ENCODE peak calls at places on chromosomes 13 and 19, in six cellular contexts. J is IMR-90, T is trophoblast cell, C is H1, F is neuronal stem cell, P is mesenchymal stem cell. L is an unnamed sample.

GRCh38 chr13:23468811-23469210 is 35.3 kb upstream of the SACS start:
- DNase-seq in F (no peak), C (no peak), J (no peak), T (peak; percentile 92), P (no peak), L (no peak)

GRCh38 chr19:40144947-40145748 is 46.1 kb upstream of the MAP3K10 start:
- DNase-seq in F (no peak), T (no peak), P (no peak), J (no peak), C (no peak), L (no peak)

GRCh38 chr19:3468211-3468610 is 12.1 kb downstream of the SMIM24 start:
- DNase-seq in F (no peak), J (no peak), P (no peak), C (no peak), T (no peak), L (no peak)

GRCh38 chr13:110524484-110525254 is 36.9 kb downstream of the RAB20 start:
- DNase-seq in J (no peak), F (no peak), P (no peak), T (no peak), C (no peak), L (no peak)

GRCh38 chr19:38273499-38273898 is 9.1 kb downstream of the SPINT2 start:
- DNase-seq in J (no peak), T (no peak), P (no peak), C (no peak), F (no peak), L (no peak)

GRCh38 chr13:75353786-75354193 is 128.2 kb downstream of the TBC1D4 start:
- DNase-seq in J (peak; percentile 39), T (no peak), P (no peak), F (no peak), C (no peak), L (no peak)

GRCh38 chr13:45873491-45874360 is 22.2 kb upstream of the SIAH3 start:
- DNase-seq in F (no peak), C (no peak), J (no peak), P (peak; percentile 16), T (peak; percentile 20), L (no peak)

GRCh38 chr13:37960427-37960826 is 90.9 kb upstream of the TRPC4 start:
- DNase-seq in P (no peak), T (peak; percentile 23), C (no peak), J (peak; percentile 1), F (no peak), L (no peak)

GRCh38 chr13:112839347-112840105 is 129.5 kb upstream of the MCF2L start:
- DNase-seq in F (no peak), P (no peak), J (peak; percentile 61), T (peak; percentile 80), C (no peak), L (no peak)

GRCh38 chr13:30868806-30869470 is 37.1 kb upstream of the MEDAG start:
- DNase-seq in J (peak; percentile 45), F (no peak), T (no peak), P (peak; percentile 54), C (no peak), L (no peak)
- H4K91ac ChIP-seq in J (peak overlapping the region; percentile 95), F (no peak overlapping the region), T (peak overlapping the region; percentile 77), P (peak overlapping the region; percentile 87), C (no peak overlapping the region), L (no peak overlapping the region)

DNA sequence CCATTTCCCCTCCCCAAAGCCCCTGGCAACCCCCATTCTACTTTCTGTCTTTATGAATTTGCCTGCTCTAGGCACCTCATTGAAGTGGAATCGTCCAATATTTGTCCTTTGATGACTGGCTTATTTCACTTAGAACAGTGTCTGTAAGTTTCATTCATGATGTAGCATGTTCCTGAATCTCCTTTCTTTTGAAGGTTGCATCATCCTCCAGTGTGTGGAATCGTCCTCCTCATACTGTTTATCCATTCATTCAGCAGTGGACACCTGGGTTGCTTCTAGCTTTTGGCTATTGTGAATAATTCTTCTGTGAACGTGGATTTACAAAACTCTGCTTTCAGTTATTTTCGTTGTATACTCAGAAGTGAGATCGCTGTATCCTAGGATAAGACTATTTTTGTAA is 161.2 kb upstream of the RNF113B start:
- DNase-seq in P (no peak), T (no peak), J (no peak), C (no peak), F (no peak), L (no peak)
- H4K91ac ChIP-seq in P (no peak overlapping the region), T (no peak overlapping the region), J (no peak overlapping the region), C (no peak overlapping the region), F (no peak overlapping the region), L (no peak overlapping the region)

GRCh38 chr13:47287291-47287751 is 390.5 kb upstream of the HTR2A start:
- DNase-seq in T (no peak), P (no peak), C (no peak), F (no peak), J (peak; percentile 73), L (no peak)
- H4K91ac ChIP-seq in T (no peak overlapping the region), P (no peak overlapping the region), C (no peak overlapping the region), F (no peak overlapping the region), J (no peak overlapping the region), L (no peak overlapping the region)

GRCh38 chr13:19795956-19796355 is 13.2 kb upstream of the PSPC1 start:
- DNase-seq in F (no peak), P (no peak), T (peak; percentile 86), J (no peak), C (no peak), L (no peak)

GRCh38 chr13:19791953-19792537 is 9.3 kb upstream of the PSPC1 start:
- DNase-seq in T (no peak), C (no peak), F (no peak), J (no peak), P (no peak), L (peak; percentile 35)

GRCh38 chr13:19794552-19795143 is 11.9 kb upstream of the PSPC1 start:
- DNase-seq in C (no peak), P (no peak), J (no peak), F (no peak), T (peak; percentile 100), L (peak; percentile 81)
- H4K91ac ChIP-seq in C (no peak overlapping the region), P (no peak overlapping the region), J (peak overlapping the region; percentile 34), F (no peak overlapping the region), T (peak overlapping the region; percentile 49), L (no peak overlapping the region)

DNA sequence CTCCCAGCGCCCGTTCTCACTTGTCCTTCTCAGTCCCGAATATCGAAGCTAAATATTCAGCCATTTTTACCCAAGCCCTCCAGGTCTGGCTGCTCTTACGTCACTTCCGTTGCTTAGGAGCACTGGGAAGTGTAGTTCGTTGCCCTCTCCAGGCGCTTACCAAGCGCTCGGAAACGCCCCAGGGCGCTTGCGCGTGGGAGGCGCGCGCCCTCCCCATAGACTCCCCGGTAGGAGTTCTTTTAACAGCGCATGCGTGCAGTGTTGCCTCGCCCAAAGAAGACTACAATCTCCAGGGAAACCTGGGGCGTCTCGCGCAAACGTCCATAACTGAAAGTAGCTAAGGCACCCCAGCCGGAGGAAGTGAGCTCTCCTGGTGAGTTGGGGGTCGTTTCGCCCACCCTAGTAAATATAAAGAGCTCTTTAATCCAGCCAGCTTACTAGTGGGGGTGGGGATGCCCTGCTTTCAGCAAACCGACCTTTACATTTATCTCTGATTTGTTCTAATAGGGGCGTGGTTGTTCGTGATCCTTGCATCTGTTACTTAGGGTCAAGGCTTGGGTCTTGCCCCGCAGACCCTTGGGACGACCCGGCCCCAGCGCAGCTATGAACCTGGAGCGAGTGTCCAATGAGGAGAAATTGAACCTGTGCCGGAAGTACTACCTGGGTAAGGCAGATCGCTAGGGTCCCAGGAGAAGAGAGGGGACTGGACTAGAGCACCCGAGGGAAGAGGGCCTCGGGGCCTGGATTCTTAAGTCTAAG is at the start of the genes PSENEN and U2AF1L4:
- DNase-seq in P (peak; percentile 99), J (peak; percentile 100), C (peak; percentile 92), T (peak; percentile 100), F (peak; percentile 99), L (peak; percentile 98)
- H4K91ac ChIP-seq in P (peak within 1 kb of the TSS; percentile 90), J (peak within 1 kb of the TSS; percentile 89), C (no peak within 1 kb of the TSS), T (peak within 1 kb of the TSS; percentile 96), F (no peak within 1 kb of the TSS), L (no peak within 1 kb of the TSS)

DNA sequence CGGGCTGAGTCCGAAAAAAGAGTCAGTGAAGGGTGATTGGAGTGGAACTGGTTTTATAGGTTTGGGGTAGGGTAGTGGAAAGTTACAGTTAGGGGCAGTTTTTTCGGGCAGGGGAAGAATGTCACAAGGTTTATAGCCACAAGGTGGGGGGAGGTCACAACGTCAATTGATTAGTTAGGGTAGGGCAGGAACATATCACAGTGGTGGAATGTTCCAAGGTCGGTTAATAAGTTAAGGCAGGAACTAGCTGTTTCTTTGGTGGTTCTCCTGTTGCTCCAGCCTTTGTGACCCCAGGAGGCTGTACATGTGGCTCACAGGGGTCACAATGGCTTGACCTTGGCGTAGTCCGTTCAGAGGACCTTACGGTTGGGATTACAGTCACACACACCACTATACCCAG is 20.3 kb downstream of the RDH8 start:
- DNase-seq in T (no peak), P (no peak), J (no peak), F (no peak), C (no peak), L (no peak)
- H4K91ac ChIP-seq in T (no peak overlapping the region), P (no peak overlapping the region), J (no peak overlapping the region), F (no peak overlapping the region), C (no peak overlapping the region), L (no peak overlapping the region)

L was measured in H9.